ENCODE peak calls at places on chromosomes 7 and 10, in six cellular contexts. A, L, Z, P, E and B are unnamed samples.

GRCh38 chr10:7906128-7906527 is 87.8 kb downstream of the TAF3 start:
- DNase-seq in A (no peak), E (no peak), L (no peak), Z (no peak), P (no peak), B (no peak)

GRCh38 chr10:100982916-100983830 is 4.1 kb downstream of the MRPL43 start:
- DNase-seq in Z (no peak), L (no peak), E (peak), P (no peak), A (no peak), B (no peak)

GRCh38 chr10:7193369-7193768 is 217.5 kb downstream of the SFMBT2 start:
- DNase-seq in E (no peak), P (no peak), L (no peak), A (no peak), Z (no peak), B (no peak)

GRCh38 chr10:122142652-122143237 is 128.4 kb upstream of the BTBD16 start:
- DNase-seq in Z (peak), E (peak), P (no peak), A (no peak), L (no peak), B (peak)

GRCh38 chr7:12257582-12257981 is 46.5 kb downstream of the TMEM106B start:
- DNase-seq in A (no peak), E (no peak), L (no peak), Z (no peak), P (no peak), B (no peak)

GRCh38 chr7:40698214-40698920 is 563.6 kb downstream of the SUGCT start:
- DNase-seq in E (no peak), P (no peak), L (no peak), A (no peak), Z (no peak), B (no peak)

GRCh38 chr7:152956006-152956405 is 196.5 kb downstream of the ACTR3B start:
- DNase-seq in P (no peak), L (no peak), Z (no peak), A (no peak), E (no peak), B (no peak)

GRCh38 chr10:19333631-19334030 is 285.0 kb downstream of the MALRD1 start:
- DNase-seq in A (no peak), E (no peak), Z (no peak), L (no peak), P (no peak), B (no peak)

GRCh38 chr7:16078076-16078952 is 343.0 kb downstream of the CRPPA start:
- DNase-seq in P (peak), Z (peak), A (peak), E (peak), L (no peak), B (peak)